ENCODE peak calls at places on chromosome 3, in four cellular contexts. F is bronchial epithelial cell; Z is AG04450; Q is activated T-helper 1 cell treated with anti-CD3 and anti-CD28 coated beads, Interleukin-2, amount 50 U/mL, for 16 hours. T is an unnamed sample.

GRCh38 chr3:186209810-186210752 is 101.2 kb upstream of the ETV5 start:
- DNase-seq in F (peak), Z (peak), Q (no peak), T (peak)

GRCh38 chr3:142950972-142951371 is 12.5 kb downstream of the PAQR9 start:
- DNase-seq in F (no peak), Z (no peak), Q (no peak), T (no peak)

GRCh38 chr3:62670351-62670750 is 204.9 kb downstream of the CADPS start:
- DNase-seq in F (peak), Z (no peak), Q (no peak), T (no peak)

GRCh38 chr3:53498993-53499641 is 4.7 kb downstream of the CACNA1D start:
- DNase-seq in F (no peak), Z (no peak), Q (no peak), T (no peak)

GRCh38 chr3:118171236-118171852 is 863.3 kb downstream of the IGSF11 start:
- DNase-seq in F (no peak), Z (no peak), Q (no peak), T (no peak)

GRCh38 chr3:190676477-190676876 is 162.6 kb downstream of the IL1RAP start:
- DNase-seq in F (no peak), Z (no peak), Q (no peak), T (no peak)

GRCh38 chr3:62761711-62762110 is 113.5 kb downstream of the CADPS start:
- DNase-seq in F (no peak), Z (no peak), Q (no peak), T (no peak)

GRCh38 chr3:22585504-22585903 is 617.6 kb upstream of the UBE2E2 start:
- DNase-seq in F (peak), Z (no peak), Q (no peak), T (no peak)

GRCh38 chr3:45524605-45525004 is 69.9 kb upstream of the LIMD1 start:
- DNase-seq in F (no peak), Z (no peak), Q (no peak), T (no peak)

GRCh38 chr3:52333869-52334557 is 17.9 kb downstream of the DNAH1 start:
- DNase-seq in F (peak), Z (no peak), Q (no peak), T (no peak)

T was measured in amniotic stem cell.